ENCODE peak calls at places on chromosomes 1 and 21, in ten cellular contexts. J is kidney epithelial cell, X is mesendoderm, D is breast epithelium, U is bronchial epithelial cell, E is cardiac fibroblast, W is AG04450, S is SJSA1, Q is fibroblast of the aortic adventitia, Z is NB4. F is an unnamed sample.

GRCh38 chr1:167564592-167564991 is 11.0 kb upstream of the CREG1 start:
- DNase-seq in J (no peak), X (peak; percentile 77), D (peak; percentile 69), U (no peak), E (peak; percentile 15), W (no peak), S (no peak), Q (peak; percentile 27), Z (peak; percentile 76), F (peak; percentile 42)

GRCh38 chr1:107135466-107135865 is 5.4 kb upstream of the NTNG1 start:
- DNase-seq in J (no peak), X (peak; percentile 74), D (no peak), U (peak; percentile 38), E (peak; percentile 35), W (peak; percentile 11), S (no peak), Q (peak; percentile 63), Z (peak; percentile 37), F (peak; percentile 73)

GRCh38 chr21:16330340-16331319 is 600.8 kb downstream of the USP25 start:
- DNase-seq in J (peak; percentile 32), X (peak; percentile 81), D (no peak), U (peak; percentile 69), E (peak; percentile 88), W (peak; percentile 44), S (peak; percentile 44), Q (peak; percentile 91), Z (peak; percentile 62), F (peak; percentile 75)

GRCh38 chr1:162197041-162197511 is 127.6 kb downstream of the NOS1AP start:
- DNase-seq in J (no peak), X (no peak), D (no peak), U (no peak), E (no peak), W (no peak), S (no peak), Q (no peak), Z (no peak), F (no peak)

GRCh38 chr1:207823880-207824566 is 72.2 kb downstream of the CD46 start:
- DNase-seq in J (peak; percentile 93), X (peak; percentile 95), D (peak; percentile 93), U (peak; percentile 99), E (peak; percentile 98), W (peak; percentile 93), S (peak; percentile 66), Q (peak; percentile 98), Z (peak; percentile 62), F (peak; percentile 98)

GRCh38 chr1:28067523-28068090 is 20.8 kb downstream of the EYA3 start:
- DNase-seq in J (no peak), X (no peak), D (no peak), U (peak; percentile 13), E (no peak), W (no peak), S (no peak), Q (peak; percentile 27), Z (no peak), F (no peak)

GRCh38 chr1:75615664-75616435 is 4.9 kb upstream of the SLC44A5 start:
- DNase-seq in J (no peak), X (peak; percentile 51), D (no peak), U (no peak), E (peak; percentile 51), W (no peak), S (no peak), Q (peak; percentile 19), Z (no peak), F (peak; percentile 45)

GRCh38 chr1:193763313-193763712 is 576.9 kb upstream of the B3GALT2 start:
- DNase-seq in J (no peak), X (no peak), D (no peak), U (no peak), E (peak; percentile 38), W (no peak), S (no peak), Q (peak; percentile 45), Z (no peak), F (no peak)

DNA sequence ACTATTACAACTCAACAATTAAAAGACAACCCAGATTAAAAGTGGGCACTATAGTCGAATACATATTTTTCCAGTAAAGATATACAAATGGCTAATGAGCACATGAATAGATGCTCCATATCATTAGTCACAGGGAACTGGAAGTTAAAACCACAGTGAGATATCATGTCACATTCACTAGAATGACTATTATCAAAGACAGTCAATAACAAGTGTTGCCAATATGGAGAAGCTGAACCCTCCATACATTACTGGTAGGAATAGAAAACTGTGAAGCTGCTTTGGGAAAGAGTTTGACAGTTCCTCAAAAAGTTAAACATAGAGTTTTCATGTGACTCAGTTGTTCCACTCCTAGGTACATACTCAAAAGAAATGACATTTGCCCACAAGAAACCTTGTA is 30.6 kb upstream of the MRPS6 start:
- DNase-seq in J (no peak), X (no peak), D (no peak), U (no peak), E (no peak), W (no peak), S (no peak), Q (no peak), Z (no peak), F (no peak)
- H3K4me3 ChIP-seq in J (no peak overlapping the region), X (no peak overlapping the region), D (no peak overlapping the region), U (no peak overlapping the region), E (no peak overlapping the region), W (no peak overlapping the region), S (no peak overlapping the region), Q (no peak overlapping the region), Z (no peak overlapping the region), F (no peak overlapping the region)

GRCh38 chr1:160709715-160710114 is 1.9 kb downstream of the CD48 start:
- DNase-seq in J (no peak), X (no peak), D (no peak), U (no peak), E (no peak), W (no peak), S (no peak), Q (no peak), Z (no peak), F (no peak)

GRCh38 chr1:160708118-160708517 is 3.5 kb downstream of the CD48 start:
- DNase-seq in J (no peak), X (no peak), D (no peak), U (no peak), E (no peak), W (no peak), S (no peak), Q (no peak), Z (peak; percentile 82), F (no peak)

GRCh38 chr1:160708821-160709220 is 2.8 kb downstream of the CD48 start:
- DNase-seq in J (no peak), X (no peak), D (no peak), U (no peak), E (no peak), W (no peak), S (no peak), Q (no peak), Z (peak; percentile 29), F (no peak)

GRCh38 chr1:160710531-160711252 is 930 bp downstream of the CD48 start:
- DNase-seq in J (no peak), X (no peak), D (no peak), U (no peak), E (no peak), W (no peak), S (no peak), Q (no peak), Z (no peak), F (no peak)

DNA sequence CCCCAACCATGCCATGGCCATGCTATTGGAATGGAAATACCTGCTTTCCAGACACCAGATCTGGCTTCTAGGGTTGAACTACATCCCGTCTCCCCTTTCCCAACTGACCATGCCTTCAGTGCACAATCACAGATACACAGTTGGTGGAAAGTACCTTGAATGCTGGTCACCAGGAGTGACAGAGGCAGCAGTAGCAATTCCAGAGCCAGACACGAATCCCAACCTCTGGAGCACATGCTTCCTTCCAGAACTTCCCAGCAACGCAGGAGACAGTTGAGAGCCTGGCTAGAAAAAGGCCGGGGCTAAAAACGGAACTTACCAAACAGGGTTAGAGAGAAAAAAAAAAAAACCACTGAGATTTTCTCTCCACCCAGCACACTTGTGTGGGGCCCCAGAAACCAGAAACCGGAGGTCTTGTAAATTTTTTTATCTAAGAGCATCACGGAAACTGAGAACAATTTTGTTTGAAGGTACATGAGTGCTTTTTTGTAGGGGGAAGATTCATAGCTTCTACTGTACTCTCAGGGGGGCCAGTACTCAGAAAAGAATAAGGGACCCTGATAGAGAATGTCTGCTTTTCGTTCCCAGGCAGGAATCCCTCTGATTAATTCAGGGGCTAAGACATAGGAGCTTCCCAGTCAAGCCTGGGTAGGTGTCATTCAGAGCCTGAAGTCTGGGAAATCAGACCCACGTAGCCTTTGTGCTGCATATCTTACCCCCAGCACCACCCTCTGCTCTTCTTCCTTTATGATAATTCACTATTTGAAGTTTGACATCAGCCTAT is at the start of gene CD48:
- DNase-seq in J (no peak), X (no peak), D (no peak), U (no peak), E (no peak), W (no peak), S (no peak), Q (no peak), Z (peak; percentile 78), F (no peak)
- H3K4me3 ChIP-seq in J (no peak within 1 kb of the TSS), X (no peak within 1 kb of the TSS), D (no peak within 1 kb of the TSS), U (no peak within 1 kb of the TSS), E (no peak within 1 kb of the TSS), W (no peak within 1 kb of the TSS), S (no peak within 1 kb of the TSS), Q (no peak within 1 kb of the TSS), Z (peak within 1 kb of the TSS; percentile 40), F (no peak within 1 kb of the TSS)

GRCh38 chr1:7962011-7962335 is 462 bp downstream of the PARK7 start:
- DNase-seq in J (no peak), X (no peak), D (no peak), U (no peak), E (no peak), W (no peak), S (no peak), Q (no peak), Z (no peak), F (no peak)

GRCh38 chr1:7961199-7962010 is at the start of gene PARK7:
- DNase-seq in J (peak; percentile 90), X (peak; percentile 100), D (peak; percentile 99), U (peak; percentile 94), E (peak; percentile 100), W (peak; percentile 99), S (peak; percentile 99), Q (peak; percentile 98), Z (peak; percentile 99), F (peak; percentile 100)

GRCh38 chr1:7960867-7961198 is 678 bp upstream of the PARK7 start:
- DNase-seq in J (no peak), X (no peak), D (no peak), U (no peak), E (no peak), W (no peak), S (no peak), Q (no peak), Z (no peak), F (no peak)

GRCh38 chr1:7962636-7963377 is 1.3 kb downstream of the PARK7 start:
- DNase-seq in J (no peak), X (no peak), D (no peak), U (no peak), E (no peak), W (no peak), S (no peak), Q (no peak), Z (no peak), F (no peak)

GRCh38 chr1:7960165-7960564 is 1.3 kb upstream of the PARK7 start:
- DNase-seq in J (no peak), X (no peak), D (no peak), U (no peak), E (no peak), W (no peak), S (no peak), Q (no peak), Z (peak; percentile 36), F (no peak)
- H3K4me3 ChIP-seq in J (no peak overlapping the region), X (no peak overlapping the region), D (no peak overlapping the region), U (no peak overlapping the region), E (no peak overlapping the region), W (no peak overlapping the region), S (no peak overlapping the region), Q (no peak overlapping the region), Z (peak overlapping the region; percentile 92), F (peak overlapping the region; percentile 65)

GRCh38 chr1:234495231-234495990 is 16.4 kb upstream of the TARBP1 start:
- DNase-seq in J (peak; percentile 93), X (no peak), D (no peak), U (peak; percentile 97), E (peak; percentile 73), W (peak; percentile 72), S (peak; percentile 95), Q (peak; percentile 85), Z (peak; percentile 44), F (peak; percentile 91)
- H3K4me3 ChIP-seq in J (no peak overlapping the region), X (no peak overlapping the region), D (no peak overlapping the region), U (no peak overlapping the region), E (peak overlapping the region; percentile 33), W (peak overlapping the region; percentile 41), S (peak overlapping the region; percentile 4), Q (peak overlapping the region; percentile 34), Z (no peak overlapping the region), F (no peak overlapping the region)

F was measured in epithelial cell of esophagus.